ENCODE peak calls at places on chromosome 4, in seven cellular contexts. J is GM12878, X is IMR-90, V is H1, F is SK-N-SH, D is HepG2, Y is HCT116. W is an unnamed sample.

GRCh38 chr4:48483777-48484493 is 792 bp downstream of the SLC10A4 start:
- DNase-seq in J (no peak), X (no peak), V (peak; percentile 64), F (peak; percentile 79), D (no peak), Y (no peak), W (no peak)

GRCh38 chr4:133000012-133000411 is 149.1 kb upstream of the PCDH10 start:
- DNase-seq in J (no peak), X (no peak), V (no peak), F (no peak), D (no peak), Y (no peak), W (no peak)

GRCh38 chr4:151276787-151277557 is at the start of gene PRSS48:
- DNase-seq in J (no peak), X (peak; percentile 32), V (peak; percentile 94), F (peak; percentile 68), D (peak; percentile 55), Y (peak; percentile 34), W (peak; percentile 52)

GRCh38 chr4:153413827-153414226 is 52.3 kb upstream of the TMEM131L start:
- DNase-seq in J (no peak), X (no peak), V (no peak), F (no peak), D (no peak), Y (no peak), W (no peak)

GRCh38 chr4:112732142-112732541 is 95.2 kb downstream of the LARP7 start:
- DNase-seq in J (no peak), X (no peak), V (peak; percentile 44), F (no peak), D (no peak), Y (no peak), W (no peak)

GRCh38 chr4:80587861-80588385 is 252.4 kb downstream of the CFAP299 start:
- DNase-seq in J (no peak), X (no peak), V (no peak), F (no peak), D (no peak), Y (no peak), W (no peak)

GRCh38 chr4:22190855-22191254 is 242.3 kb upstream of the KCNIP4 start:
- DNase-seq in J (no peak), X (peak; percentile 77), V (no peak), F (no peak), D (no peak), Y (no peak), W (no peak)

GRCh38 chr4:41507292-41507933 is 30.5 kb upstream of the LIMCH1 start:
- DNase-seq in J (no peak), X (no peak), V (no peak), F (no peak), D (no peak), Y (no peak), W (peak; percentile 73)

GRCh38 chr4:3037957-3038451 is 36.3 kb downstream of the HTT-AS start:
- DNase-seq in J (no peak), X (no peak), V (no peak), F (no peak), D (no peak), Y (no peak), W (no peak)

GRCh38 chr4:127015616-127016015 is 617.1 kb upstream of the INTU start:
- DNase-seq in J (no peak), X (no peak), V (peak; percentile 46), F (no peak), D (no peak), Y (no peak), W (no peak)

GRCh38 chr4:172776203-172776896 is 392.3 kb upstream of the GALNT7 start:
- DNase-seq in J (no peak), X (peak; percentile 65), V (no peak), F (no peak), D (no peak), Y (no peak), W (no peak)

GRCh38 chr4:48315728-48316630 is 25.4 kb upstream of the SLAIN2 start:
- DNase-seq in J (no peak), X (peak; percentile 73), V (no peak), F (peak; percentile 60), D (peak; percentile 54), Y (peak; percentile 66), W (peak; percentile 64)

GRCh38 chr4:27702710-27703431 is 842.2 kb downstream of the STIM2 start:
- DNase-seq in J (no peak), X (peak; percentile 1), V (peak; percentile 50), F (peak; percentile 3), D (peak; percentile 6), Y (peak; percentile 19), W (peak; percentile 10)

GRCh38 chr4:35516102-35516501 is 728.2 kb downstream of the ARAP2 start:
- DNase-seq in J (no peak), X (no peak), V (no peak), F (no peak), D (no peak), Y (no peak), W (no peak)

GRCh38 chr4:36422582-36422981 is 141.2 kb downstream of the DTHD1 start:
- DNase-seq in J (no peak), X (no peak), V (no peak), F (no peak), D (peak; percentile 15), Y (no peak), W (no peak)

GRCh38 chr4:8699063-8699385 is 106.5 kb downstream of the CPZ start:
- DNase-seq in J (no peak), X (no peak), V (no peak), F (no peak), D (no peak), Y (no peak), W (no peak)

GRCh38 chr4:2937146-2937857 is 25.9 kb downstream of the NOP14 start:
- DNase-seq in J (peak; percentile 64), X (no peak), V (no peak), F (no peak), D (peak; percentile 91), Y (peak; percentile 68), W (peak; percentile 29)

GRCh38 chr4:76784237-76784636 is 113.7 kb downstream of the SOWAHB start:
- DNase-seq in J (no peak), X (no peak), V (no peak), F (no peak), D (no peak), Y (no peak), W (peak; percentile 22)

GRCh38 chr4:10006604-10007435 is 14.5 kb downstream of the SLC2A9 start:
- DNase-seq in J (peak; percentile 79), X (no peak), V (no peak), F (no peak), D (peak; percentile 83), Y (peak; percentile 77), W (peak; percentile 59)

GRCh38 chr4:122826596-122827257 is at the start of gene FGF2:
- DNase-seq in J (no peak), X (peak; percentile 60), V (peak; percentile 84), F (peak; percentile 89), D (no peak), Y (no peak), W (peak; percentile 54)

GRCh38 chr4:36385951-36386561 is 104.6 kb downstream of the DTHD1 start:
- DNase-seq in J (peak; percentile 63), X (no peak), V (no peak), F (no peak), D (no peak), Y (no peak), W (no peak)

GRCh38 chr4:166274136-166274761 is 401.2 kb downstream of the TLL1 start:
- DNase-seq in J (no peak), X (no peak), V (no peak), F (no peak), D (no peak), Y (no peak), W (no peak)

GRCh38 chr4:25343671-25344070 is 31.1 kb downstream of the ZCCHC4 start:
- DNase-seq in J (no peak), X (peak; percentile 43), V (no peak), F (no peak), D (no peak), Y (no peak), W (no peak)

GRCh38 chr4:3235581-3235980 is 13.4 kb upstream of the MSANTD1 start:
- DNase-seq in J (no peak), X (no peak), V (no peak), F (no peak), D (no peak), Y (no peak), W (no peak)

GRCh38 chr4:67437974-67438713 is 107.2 kb downstream of the CENPC start:
- DNase-seq in J (no peak), X (peak; percentile 85), V (no peak), F (no peak), D (peak; percentile 11), Y (no peak), W (no peak)

GRCh38 chr4:122588453-122589238 is 32.2 kb downstream of the IL21 start:
- DNase-seq in J (no peak), X (peak; percentile 91), V (no peak), F (no peak), D (no peak), Y (no peak), W (no peak)

GRCh38 chr4:177499537-177499936 is 57.3 kb upstream of the AGA start:
- DNase-seq in J (no peak), X (no peak), V (no peak), F (no peak), D (no peak), Y (no peak), W (no peak)

GRCh38 chr4:147768113-147768512 is 36.2 kb downstream of the ARHGAP10 start:
- DNase-seq in J (no peak), X (peak; percentile 87), V (no peak), F (no peak), D (no peak), Y (no peak), W (peak; percentile 25)

GRCh38 chr4:99723555-99724450 is 66.2 kb upstream of the C4orf54 start:
- DNase-seq in J (no peak), X (peak; percentile 88), V (no peak), F (peak; percentile 4), D (peak; percentile 58), Y (peak; percentile 10), W (peak; percentile 68)

GRCh38 chr4:3254302-3255131 is 5.6 kb downstream of the MSANTD1 start:
- DNase-seq in J (no peak), X (no peak), V (peak; percentile 40), F (no peak), D (no peak), Y (no peak), W (no peak)

GRCh38 chr4:129346760-129347159 is 250.8 kb downstream of the C4orf33 start:
- DNase-seq in J (no peak), X (no peak), V (no peak), F (no peak), D (no peak), Y (no peak), W (no peak)
- TF ChIP-seq RAD21 in J (no peak), X (no peak), V (no peak), F (no peak), D (no peak), Y (no peak), W (no peak)

GRCh38 chr4:13762126-13762525 is 134.6 kb upstream of the BOD1L1 start:
- DNase-seq in J (no peak), X (peak; percentile 10), V (no peak), F (no peak), D (no peak), Y (no peak), W (no peak)
- TF ChIP-seq RAD21 in J (no peak), X (no peak), V (no peak), F (no peak), D (no peak), Y (no peak), W (no peak)

GRCh38 chr4:139227729-139228404 is 50.8 kb upstream of the ELF2 start:
- DNase-seq in J (no peak), X (no peak), V (peak; percentile 39), F (no peak), D (peak; percentile 38), Y (peak; percentile 12), W (peak; percentile 7)
- TF ChIP-seq RAD21 in J (peak; percentile 59), X (no peak), V (peak; percentile 15), F (peak; percentile 21), D (no peak), Y (peak; percentile 63), W (no peak)

GRCh38 chr4:114383055-114383454 is 215.6 kb upstream of the UGT8 start:
- DNase-seq in J (no peak), X (peak; percentile 16), V (no peak), F (no peak), D (no peak), Y (no peak), W (no peak)
- TF ChIP-seq RAD21 in J (no peak), X (no peak), V (no peak), F (no peak), D (no peak), Y (no peak), W (no peak)